ENCODE peak calls at places on chromosomes 6 and 20, in nine cellular contexts. One of them, this sample, is unnamed.

GRCh38 chr6:79079425-79080130 is 1.5 kb upstream of the PHIP start:
- DNase-seq in IMR-90: peak; percentile 8
- DNase-seq in HepG2: no peak
- DNase-seq in osteoblast: peak; percentile 74
- DNase-seq in PC-3: peak; percentile 3
- DNase-seq in neuronal stem cell: no peak
- DNase-seq in H9: no peak
- DNase-seq in neural progenitor cell: peak; percentile 41
- DNase-seq in OCI-LY7: no peak
- DNase-seq in this sample: peak; percentile 45

GRCh38 chr20:41654884-41655283 is 36.7 kb upstream of the CHD6 start:
- DNase-seq in OCI-LY7: no peak
- DNase-seq in osteoblast: no peak
- DNase-seq in H9: peak; percentile 63
- DNase-seq in PC-3: peak; percentile 33
- DNase-seq in neuronal stem cell: peak; percentile 11
- DNase-seq in IMR-90: peak; percentile 23
- DNase-seq in neural progenitor cell: peak; percentile 61
- DNase-seq in HepG2: no peak
- DNase-seq in this sample: peak; percentile 9

GRCh38 chr6:148746363-148747144 is at the start of gene UST:
- DNase-seq in H9: peak; percentile 95
- DNase-seq in OCI-LY7: peak; percentile 83
- DNase-seq in HepG2: no peak
- DNase-seq in IMR-90: peak; percentile 95
- DNase-seq in neural progenitor cell: peak; percentile 96
- DNase-seq in osteoblast: peak; percentile 97
- DNase-seq in PC-3: peak; percentile 74
- DNase-seq in neuronal stem cell: peak; percentile 90
- DNase-seq in this sample: peak; percentile 97

GRCh38 chr6:113873043-113873667 is 16.0 kb downstream of the MARCKS start:
- DNase-seq in H9: no peak
- DNase-seq in IMR-90: no peak
- DNase-seq in OCI-LY7: peak; percentile 51
- DNase-seq in PC-3: no peak
- DNase-seq in HepG2: peak; percentile 88
- DNase-seq in osteoblast: no peak
- DNase-seq in neural progenitor cell: no peak
- DNase-seq in neuronal stem cell: no peak
- DNase-seq in this sample: no peak

GRCh38 chr6:45439459-45439858 is 61.7 kb upstream of the SUPT3H start:
- DNase-seq in OCI-LY7: no peak
- DNase-seq in HepG2: no peak
- DNase-seq in H9: no peak
- DNase-seq in neuronal stem cell: no peak
- DNase-seq in IMR-90: no peak
- DNase-seq in neural progenitor cell: no peak
- DNase-seq in PC-3: no peak
- DNase-seq in osteoblast: no peak
- DNase-seq in this sample: no peak

GRCh38 chr6:166939894-166940293 is 16.5 kb downstream of the RNASET2 start:
- DNase-seq in PC-3: no peak
- DNase-seq in IMR-90: no peak
- DNase-seq in osteoblast: no peak
- DNase-seq in neuronal stem cell: no peak
- DNase-seq in H9: no peak
- DNase-seq in HepG2: no peak
- DNase-seq in neural progenitor cell: no peak
- DNase-seq in OCI-LY7: no peak
- DNase-seq in this sample: no peak

GRCh38 chr6:141624301-141624700 is 508.4 kb upstream of the GJE1 start:
- DNase-seq in neuronal stem cell: no peak
- DNase-seq in PC-3: no peak
- DNase-seq in osteoblast: no peak
- DNase-seq in neural progenitor cell: no peak
- DNase-seq in H9: no peak
- DNase-seq in OCI-LY7: no peak
- DNase-seq in IMR-90: no peak
- DNase-seq in HepG2: no peak
- DNase-seq in this sample: no peak

GRCh38 chr20:56875052-56875663 is 246.1 kb downstream of the TFAP2C start:
- DNase-seq in PC-3: peak; percentile 99
- DNase-seq in IMR-90: peak; percentile 42
- DNase-seq in H9: peak; percentile 59
- DNase-seq in neuronal stem cell: no peak
- DNase-seq in OCI-LY7: no peak
- DNase-seq in HepG2: no peak
- DNase-seq in osteoblast: no peak
- DNase-seq in neural progenitor cell: no peak
- DNase-seq in this sample: peak; percentile 75

GRCh38 chr6:14499804-14500203 is 382.2 kb downstream of the CD83 start:
- DNase-seq in osteoblast: peak; percentile 90
- DNase-seq in OCI-LY7: no peak
- DNase-seq in neural progenitor cell: peak; percentile 79
- DNase-seq in IMR-90: peak; percentile 87
- DNase-seq in neuronal stem cell: no peak
- DNase-seq in PC-3: peak; percentile 79
- DNase-seq in H9: no peak
- DNase-seq in HepG2: no peak
- DNase-seq in this sample: peak; percentile 91

GRCh38 chr6:52284131-52284459 is 447 bp downstream of the MCM3 start:
- DNase-seq in neural progenitor cell: peak; percentile 90
- DNase-seq in H9: peak; percentile 81
- DNase-seq in neuronal stem cell: peak; percentile 72
- DNase-seq in OCI-LY7: peak; percentile 71
- DNase-seq in osteoblast: peak; percentile 77
- DNase-seq in IMR-90: peak; percentile 10
- DNase-seq in PC-3: peak; percentile 47
- DNase-seq in HepG2: peak; percentile 67
- DNase-seq in this sample: peak; percentile 25

GRCh38 chr6:18121580-18122127 is 823 bp downstream of the NHLRC1 start:
- DNase-seq in H9: peak; percentile 69
- DNase-seq in PC-3: no peak
- DNase-seq in OCI-LY7: peak; percentile 28
- DNase-seq in neuronal stem cell: no peak
- DNase-seq in neural progenitor cell: peak; percentile 47
- DNase-seq in IMR-90: no peak
- DNase-seq in osteoblast: no peak
- DNase-seq in HepG2: peak; percentile 27
- DNase-seq in this sample: no peak

GRCh38 chr20:50464026-50464724 is 46.0 kb upstream of the PTPN1 start:
- DNase-seq in H9: peak; percentile 82
- DNase-seq in neural progenitor cell: peak; percentile 83
- DNase-seq in neuronal stem cell: peak; percentile 32
- DNase-seq in HepG2: peak; percentile 66
- DNase-seq in OCI-LY7: peak; percentile 62
- DNase-seq in IMR-90: peak; percentile 49
- DNase-seq in osteoblast: peak; percentile 92
- DNase-seq in PC-3: peak; percentile 76
- DNase-seq in this sample: peak; percentile 65

GRCh38 chr20:54047741-54048140 is 22.7 kb downstream of the BCAS1 start:
- DNase-seq in neuronal stem cell: no peak
- DNase-seq in neural progenitor cell: no peak
- DNase-seq in H9: no peak
- DNase-seq in osteoblast: no peak
- DNase-seq in OCI-LY7: no peak
- DNase-seq in IMR-90: no peak
- DNase-seq in PC-3: no peak
- DNase-seq in HepG2: no peak
- DNase-seq in this sample: no peak

GRCh38 chr6:166942393-166943168 is 13.8 kb downstream of the RNASET2 start:
- DNase-seq in neural progenitor cell: no peak
- DNase-seq in neuronal stem cell: no peak
- DNase-seq in OCI-LY7: no peak
- DNase-seq in osteoblast: no peak
- DNase-seq in IMR-90: peak; percentile 46
- DNase-seq in H9: no peak
- DNase-seq in HepG2: no peak
- DNase-seq in PC-3: no peak
- DNase-seq in this sample: peak; percentile 72

GRCh38 chr20:16479666-16480065 is 93.6 kb downstream of the KIF16B start:
- DNase-seq in HepG2: peak; percentile 83
- DNase-seq in PC-3: no peak
- DNase-seq in neuronal stem cell: no peak
- DNase-seq in H9: no peak
- DNase-seq in osteoblast: no peak
- DNase-seq in IMR-90: peak; percentile 28
- DNase-seq in OCI-LY7: no peak
- DNase-seq in neural progenitor cell: no peak
- DNase-seq in this sample: peak; percentile 45
- H3K4me2 ChIP-seq in HepG2: no peak overlapping the region
- H3K4me2 ChIP-seq in PC-3: no peak overlapping the region
- H3K4me2 ChIP-seq in neuronal stem cell: no peak overlapping the region
- H3K4me2 ChIP-seq in H9: no peak overlapping the region
- H3K4me2 ChIP-seq in osteoblast: no peak overlapping the region
- H3K4me2 ChIP-seq in IMR-90: no peak overlapping the region
- H3K4me2 ChIP-seq in OCI-LY7: no peak overlapping the region
- H3K4me2 ChIP-seq in neural progenitor cell: no peak overlapping the region
- H3K4me2 ChIP-seq in this sample: no peak overlapping the region

GRCh38 chr20:34458631-34459030 is 57.6 kb upstream of the DYNLRB1 start:
- DNase-seq in osteoblast: no peak
- DNase-seq in neuronal stem cell: no peak
- DNase-seq in IMR-90: peak; percentile 85
- DNase-seq in neural progenitor cell: no peak
- DNase-seq in H9: no peak
- DNase-seq in HepG2: no peak
- DNase-seq in OCI-LY7: no peak
- DNase-seq in PC-3: no peak
- DNase-seq in this sample: peak; percentile 15

GRCh38 chr20:34461779-34462087 is 54.5 kb upstream of the DYNLRB1 start:
- DNase-seq in IMR-90: peak; percentile 29
- DNase-seq in neuronal stem cell: no peak
- DNase-seq in PC-3: peak; percentile 8
- DNase-seq in H9: no peak
- DNase-seq in osteoblast: no peak
- DNase-seq in OCI-LY7: no peak
- DNase-seq in neural progenitor cell: no peak
- DNase-seq in HepG2: no peak
- DNase-seq in this sample: peak; percentile 22

DNA sequence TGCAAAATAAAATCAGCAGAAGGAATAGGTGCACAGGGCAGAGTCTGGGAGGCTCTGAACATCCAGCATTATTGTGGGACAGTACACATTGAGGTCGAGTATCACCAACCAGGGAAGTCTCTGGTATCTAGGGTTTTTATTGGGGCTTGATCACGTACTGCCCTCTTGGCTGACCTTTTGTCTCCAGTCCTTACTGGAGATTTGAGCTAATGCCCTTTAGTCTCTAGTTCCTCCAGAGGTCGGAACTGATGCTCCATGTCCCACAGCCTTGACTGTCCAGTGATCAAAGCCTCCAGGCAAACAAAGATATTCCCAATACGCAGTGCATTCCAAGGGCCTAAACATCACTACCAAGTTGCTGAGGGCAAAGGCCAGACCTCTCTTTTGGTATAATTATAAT is 57.0 kb upstream of the DYNLRB1 start:
- DNase-seq in PC-3: no peak
- DNase-seq in neural progenitor cell: no peak
- DNase-seq in osteoblast: no peak
- DNase-seq in OCI-LY7: no peak
- DNase-seq in IMR-90: no peak
- DNase-seq in H9: no peak
- DNase-seq in HepG2: no peak
- DNase-seq in neuronal stem cell: no peak
- DNase-seq in this sample: no peak
- H3K4me2 ChIP-seq in PC-3: no peak overlapping the region
- H3K4me2 ChIP-seq in neural progenitor cell: no peak overlapping the region
- H3K4me2 ChIP-seq in osteoblast: no peak overlapping the region
- H3K4me2 ChIP-seq in OCI-LY7: no peak overlapping the region
- H3K4me2 ChIP-seq in IMR-90: peak overlapping the region; percentile 44
- H3K4me2 ChIP-seq in H9: no peak overlapping the region
- H3K4me2 ChIP-seq in HepG2: no peak overlapping the region
- H3K4me2 ChIP-seq in neuronal stem cell: no peak overlapping the region
- H3K4me2 ChIP-seq in this sample: no peak overlapping the region

GRCh38 chr20:32451340-32451681 is 93.2 kb downstream of the ASXL1 start:
- DNase-seq in neuronal stem cell: no peak
- DNase-seq in HepG2: no peak
- DNase-seq in IMR-90: no peak
- DNase-seq in neural progenitor cell: no peak
- DNase-seq in osteoblast: peak; percentile 51
- DNase-seq in PC-3: no peak
- DNase-seq in OCI-LY7: no peak
- DNase-seq in H9: no peak
- DNase-seq in this sample: no peak

GRCh38 chr20:32451682-32452461 is 93.7 kb downstream of the ASXL1 start:
- DNase-seq in osteoblast: peak; percentile 68
- DNase-seq in neural progenitor cell: no peak
- DNase-seq in IMR-90: no peak
- DNase-seq in neuronal stem cell: no peak
- DNase-seq in H9: no peak
- DNase-seq in HepG2: no peak
- DNase-seq in OCI-LY7: no peak
- DNase-seq in PC-3: no peak
- DNase-seq in this sample: no peak

GRCh38 chr20:32453467-32454163 is 95.5 kb downstream of the ASXL1 start:
- DNase-seq in OCI-LY7: no peak
- DNase-seq in neuronal stem cell: no peak
- DNase-seq in H9: no peak
- DNase-seq in IMR-90: no peak
- DNase-seq in PC-3: no peak
- DNase-seq in HepG2: no peak
- DNase-seq in osteoblast: peak; percentile 68
- DNase-seq in neural progenitor cell: no peak
- DNase-seq in this sample: no peak

GRCh38 chr20:32454164-32455145 is 96.3 kb downstream of the ASXL1 start:
- DNase-seq in neuronal stem cell: no peak
- DNase-seq in H9: no peak
- DNase-seq in neural progenitor cell: no peak
- DNase-seq in HepG2: no peak
- DNase-seq in PC-3: no peak
- DNase-seq in osteoblast: peak; percentile 62
- DNase-seq in OCI-LY7: no peak
- DNase-seq in IMR-90: no peak
- DNase-seq in this sample: no peak

GRCh38 chr20:32452776-32453466 is 94.8 kb downstream of the ASXL1 start:
- DNase-seq in neuronal stem cell: no peak
- DNase-seq in neural progenitor cell: no peak
- DNase-seq in IMR-90: no peak
- DNase-seq in osteoblast: peak; percentile 72
- DNase-seq in OCI-LY7: no peak
- DNase-seq in PC-3: no peak
- DNase-seq in HepG2: no peak
- DNase-seq in H9: no peak
- DNase-seq in this sample: no peak
- H3K4me2 ChIP-seq in neuronal stem cell: no peak overlapping the region
- H3K4me2 ChIP-seq in neural progenitor cell: no peak overlapping the region
- H3K4me2 ChIP-seq in IMR-90: no peak overlapping the region
- H3K4me2 ChIP-seq in osteoblast: no peak overlapping the region
- H3K4me2 ChIP-seq in OCI-LY7: no peak overlapping the region
- H3K4me2 ChIP-seq in PC-3: no peak overlapping the region
- H3K4me2 ChIP-seq in HepG2: no peak overlapping the region
- H3K4me2 ChIP-seq in H9: no peak overlapping the region
- H3K4me2 ChIP-seq in this sample: no peak overlapping the region

GRCh38 chr6:125188037-125188436 is 34.5 kb downstream of the TPD52L1 start:
- DNase-seq in PC-3: no peak
- DNase-seq in neuronal stem cell: no peak
- DNase-seq in osteoblast: no peak
- DNase-seq in HepG2: no peak
- DNase-seq in OCI-LY7: no peak
- DNase-seq in IMR-90: peak; percentile 77
- DNase-seq in H9: no peak
- DNase-seq in neural progenitor cell: no peak
- DNase-seq in this sample: peak; percentile 38
- H3K4me2 ChIP-seq in PC-3: no peak overlapping the region
- H3K4me2 ChIP-seq in neuronal stem cell: no peak overlapping the region
- H3K4me2 ChIP-seq in osteoblast: no peak overlapping the region
- H3K4me2 ChIP-seq in HepG2: no peak overlapping the region
- H3K4me2 ChIP-seq in OCI-LY7: no peak overlapping the region
- H3K4me2 ChIP-seq in IMR-90: peak overlapping the region; percentile 51
- H3K4me2 ChIP-seq in H9: no peak overlapping the region
- H3K4me2 ChIP-seq in neural progenitor cell: no peak overlapping the region
- H3K4me2 ChIP-seq in this sample: no peak overlapping the region

This sample was measured in fibroblast of lung.